ENCODE peak calls at places on chromosomes 13 and 19, in five cellular contexts. V, W, O, S and Y are unnamed samples.
A peak's percentile ranks its signal among the peaks of the same experiment; 100 is the strongest.

GRCh38 chr13:96473463-96474157 is 383.7 kb downstream of the HS6ST3 start:
- DNase-seq in V (no peak), W (no peak), O (no peak), S (peak; percentile 48), Y (no peak)

GRCh38 chr19:611506-611869 is 21.8 kb downstream of the HCN2 start:
- DNase-seq in V (peak; percentile 96), W (peak; percentile 57), O (no peak), S (peak; percentile 99), Y (peak; percentile 35)

GRCh38 chr13:38850868-38851626 is 139.6 kb downstream of the STOML3 start:
- DNase-seq in V (no peak), W (no peak), O (no peak), S (no peak), Y (no peak)

GRCh38 chr19:5340637-5341447 is at the start of gene PTPRS:
- DNase-seq in V (peak; percentile 74), W (peak; percentile 85), O (peak; percentile 79), S (peak; percentile 50), Y (peak; percentile 73)

GRCh38 chr13:29801737-29802305 is 48.6 kb downstream of the UBL3 start:
- DNase-seq in V (peak; percentile 20), W (no peak), O (no peak), S (no peak), Y (no peak)

GRCh38 chr13:64540468-64540867 is 2689.7 kb downstream of the PCDH9 start:
- DNase-seq in V (peak; percentile 11), W (no peak), O (no peak), S (no peak), Y (no peak)

GRCh38 chr19:4589579-4590410 is 30.3 kb upstream of the SEMA6B start:
- DNase-seq in V (no peak), W (no peak), O (no peak), S (no peak), Y (no peak)

GRCh38 chr13:76709851-76710250 is 176.4 kb downstream of the KCTD12 start:
- DNase-seq in V (peak; percentile 36), W (no peak), O (no peak), S (peak; percentile 18), Y (peak; percentile 56)

GRCh38 chr19:58560921-58561320 is 2.5 kb upstream of the UBE2M start:
- DNase-seq in V (no peak), W (no peak), O (no peak), S (no peak), Y (no peak)

DNA sequence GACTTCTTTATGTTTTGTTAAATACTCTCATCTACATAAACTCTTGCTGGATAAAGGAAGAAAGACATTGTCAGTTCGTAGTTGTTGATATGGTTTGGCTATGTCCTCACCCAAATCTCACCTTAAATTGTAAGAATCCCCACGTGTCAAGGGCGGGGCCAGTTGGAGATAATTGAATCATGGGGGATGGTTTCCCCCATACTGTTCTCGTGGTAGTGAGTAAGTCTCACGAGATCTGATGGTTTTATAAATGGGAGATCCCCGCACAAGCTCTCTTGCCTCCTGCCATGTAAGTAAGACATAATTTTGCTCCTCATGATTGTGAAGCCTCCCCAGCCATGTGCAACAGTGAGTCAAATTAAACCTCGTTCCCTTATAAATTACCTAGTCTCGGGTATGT is 3.6 kb downstream of the ADGRE1 start:
- DNase-seq in V (no peak), W (peak; percentile 12), O (no peak), S (no peak), Y (no peak)
- H3K9me3 ChIP-seq in V (peaks cover 24% of the 10 kb centered on the region), W (peaks cover 8% of the 10 kb centered on the region), O (peaks cover 19% of the 10 kb centered on the region), S (peaks cover 7% of the 10 kb centered on the region), Y (peaks cover 9% of the 10 kb centered on the region)

GRCh38 chr19:50435221-50435620 is 2.5 kb downstream of the MYBPC2 start:
- DNase-seq in V (no peak), W (no peak), O (no peak), S (no peak), Y (no peak)
- H3K27me3 ChIP-seq in V (peaks cover 28% of the 10 kb centered on the region), W (peaks cover 4% of the 10 kb centered on the region), O (peaks cover 18% of the 10 kb centered on the region), S (peaks cover 9% of the 10 kb centered on the region), Y (peaks cover 33% of the 10 kb centered on the region)

GRCh38 chr13:19053561-19053960 is 128.1 kb downstream of the TUBA3C start:
- DNase-seq in V (no peak), W (no peak), O (no peak), S (no peak), Y (no peak)
- H3K9me3 ChIP-seq in V (peaks cover 59% of the 10 kb centered on the region), W (no peaks in the 10 kb centered on the region), O (no peaks in the 10 kb centered on the region), S (peaks cover 47% of the 10 kb centered on the region), Y (no peaks in the 10 kb centered on the region)

GRCh38 chr19:55312621-55313117 is 12.5 kb downstream of the TMEM150B start:
- DNase-seq in V (no peak), W (no peak), O (no peak), S (no peak), Y (no peak)
- H3K27me3 ChIP-seq in V (no peaks in the 10 kb centered on the region), W (no peaks in the 10 kb centered on the region), O (no peaks in the 10 kb centered on the region), S (no peaks in the 10 kb centered on the region), Y (no peaks in the 10 kb centered on the region)

DNA sequence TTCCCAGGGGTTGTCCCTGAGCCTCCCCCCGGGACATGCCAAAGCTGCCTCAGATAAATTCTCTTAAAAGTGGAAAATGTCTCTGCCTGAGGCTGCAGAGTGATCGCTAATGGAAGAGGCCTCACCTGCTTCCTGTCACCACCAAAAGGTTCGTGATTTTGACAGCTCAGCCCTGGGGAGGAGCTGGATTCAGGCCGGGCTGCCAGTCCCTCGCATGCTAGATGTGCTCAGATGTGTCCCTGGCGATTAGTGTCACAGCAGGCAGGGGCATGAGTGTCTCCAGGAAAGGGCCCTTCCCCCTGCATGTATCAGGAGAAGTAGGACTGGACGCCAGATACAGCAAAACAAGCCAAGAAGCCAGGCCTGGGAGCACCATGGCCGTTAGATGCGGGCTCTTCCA is 626.5 kb downstream of the UQCRFS1 start:
- DNase-seq in V (no peak), W (no peak), O (no peak), S (no peak), Y (no peak)
- H3K9me3 ChIP-seq in V (peaks cover 55% of the 10 kb centered on the region), W (no peaks in the 10 kb centered on the region), O (no peaks in the 10 kb centered on the region), S (no peaks in the 10 kb centered on the region), Y (no peaks in the 10 kb centered on the region)